ENCODE peak calls at places on chromosomes 2 and 18, in five cellular contexts. One of them, this sample, is unnamed.

GRCh38 chr2:69572640-69573039 is 70.9 kb downstream of the AAK1 start:
- DNase-seq in C1 segment of cervical spinal cord: no peak
- DNase-seq in HT-29: no peak
- DNase-seq in cardiac muscle cell: peak; percentile 23
- DNase-seq in anterior cingulate cortex: no peak
- DNase-seq in this sample: no peak

GRCh38 chr2:16135913-16136310 is 195.6 kb downstream of the MYCN start:
- DNase-seq in C1 segment of cervical spinal cord: no peak
- DNase-seq in cardiac muscle cell: no peak
- DNase-seq in HT-29: no peak
- DNase-seq in anterior cingulate cortex: no peak
- DNase-seq in this sample: no peak

GRCh38 chr2:42775186-42775585 is 11.3 kb upstream of the OXER1 start:
- DNase-seq in cardiac muscle cell: no peak
- DNase-seq in C1 segment of cervical spinal cord: no peak
- DNase-seq in anterior cingulate cortex: no peak
- DNase-seq in HT-29: no peak
- DNase-seq in this sample: no peak

GRCh38 chr2:8376603-8377423 is 305.0 kb upstream of the ID2 start:
- DNase-seq in cardiac muscle cell: no peak
- DNase-seq in HT-29: no peak
- DNase-seq in anterior cingulate cortex: no peak
- DNase-seq in C1 segment of cervical spinal cord: no peak
- DNase-seq in this sample: no peak

GRCh38 chr2:18831916-18832510 is 242.6 kb upstream of the NT5C1B start:
- DNase-seq in anterior cingulate cortex: no peak
- DNase-seq in HT-29: no peak
- DNase-seq in C1 segment of cervical spinal cord: no peak
- DNase-seq in cardiac muscle cell: peak; percentile 77
- DNase-seq in this sample: no peak

GRCh38 chr2:25794544-25795276 is 83.6 kb downstream of the ASXL2 start:
- DNase-seq in cardiac muscle cell: peak; percentile 6
- DNase-seq in anterior cingulate cortex: no peak
- DNase-seq in HT-29: no peak
- DNase-seq in C1 segment of cervical spinal cord: no peak
- DNase-seq in this sample: peak; percentile 7

GRCh38 chr2:227411320-227411989 is 23.7 kb upstream of the SCYGR1 start:
- DNase-seq in cardiac muscle cell: peak; percentile 51
- DNase-seq in anterior cingulate cortex: no peak
- DNase-seq in HT-29: no peak
- DNase-seq in C1 segment of cervical spinal cord: no peak
- DNase-seq in this sample: no peak

GRCh38 chr18:44729631-44730101 is 49.0 kb downstream of the SETBP1 start:
- DNase-seq in HT-29: no peak
- DNase-seq in cardiac muscle cell: peak; percentile 60
- DNase-seq in C1 segment of cervical spinal cord: no peak
- DNase-seq in anterior cingulate cortex: no peak
- DNase-seq in this sample: no peak

GRCh38 chr2:183341057-183341456 is 216.8 kb downstream of the NUP35 start:
- DNase-seq in cardiac muscle cell: no peak
- DNase-seq in C1 segment of cervical spinal cord: no peak
- DNase-seq in HT-29: no peak
- DNase-seq in anterior cingulate cortex: no peak
- DNase-seq in this sample: no peak

GRCh38 chr2:36459725-36460137 is 104.2 kb downstream of the CRIM1 start:
- DNase-seq in cardiac muscle cell: peak; percentile 64
- DNase-seq in anterior cingulate cortex: peak; percentile 16
- DNase-seq in C1 segment of cervical spinal cord: no peak
- DNase-seq in HT-29: peak; percentile 83
- DNase-seq in this sample: no peak

GRCh38 chr18:4125939-4126250 is 329.2 kb downstream of the DLGAP1 start:
- DNase-seq in anterior cingulate cortex: no peak
- DNase-seq in HT-29: no peak
- DNase-seq in cardiac muscle cell: no peak
- DNase-seq in C1 segment of cervical spinal cord: no peak
- DNase-seq in this sample: no peak

GRCh38 chr2:24076849-24077534 is 866 bp upstream of the SF3B6 start:
- DNase-seq in HT-29: peak; percentile 59
- DNase-seq in C1 segment of cervical spinal cord: peak; percentile 29
- DNase-seq in cardiac muscle cell: peak; percentile 27
- DNase-seq in anterior cingulate cortex: no peak
- DNase-seq in this sample: peak; percentile 21

GRCh38 chr2:38440655-38441054 is 63.6 kb upstream of the ATL2 start:
- DNase-seq in C1 segment of cervical spinal cord: no peak
- DNase-seq in HT-29: no peak
- DNase-seq in cardiac muscle cell: peak; percentile 88
- DNase-seq in anterior cingulate cortex: no peak
- DNase-seq in this sample: no peak

GRCh38 chr2:38466849-38467767 is 90.0 kb upstream of the ATL2 start:
- DNase-seq in anterior cingulate cortex: no peak
- DNase-seq in cardiac muscle cell: peak; percentile 82
- DNase-seq in C1 segment of cervical spinal cord: no peak
- DNase-seq in HT-29: no peak
- DNase-seq in this sample: no peak

GRCh38 chr2:196983934-196984333 is 57.4 kb upstream of the PGAP1 start:
- DNase-seq in anterior cingulate cortex: no peak
- DNase-seq in HT-29: no peak
- DNase-seq in C1 segment of cervical spinal cord: no peak
- DNase-seq in cardiac muscle cell: peak; percentile 72
- DNase-seq in this sample: no peak

GRCh38 chr2:47867205-47867604 is 39.1 kb downstream of the FBXO11 start:
- DNase-seq in anterior cingulate cortex: no peak
- DNase-seq in cardiac muscle cell: peak; percentile 87
- DNase-seq in C1 segment of cervical spinal cord: no peak
- DNase-seq in HT-29: peak; percentile 25
- DNase-seq in this sample: peak; percentile 25

GRCh38 chr2:241885701-241886643 is 16.4 kb downstream of the RTP5 start:
- DNase-seq in anterior cingulate cortex: no peak
- DNase-seq in cardiac muscle cell: no peak
- DNase-seq in HT-29: no peak
- DNase-seq in C1 segment of cervical spinal cord: no peak
- DNase-seq in this sample: no peak

This sample was measured in OCI-LY7.